ENCODE peak calls at places on chromosomes 1 and 21, in five cellular contexts. P is CD4-positive, alpha-beta T cell; L is cardiac fibroblast; M is dorsolateral prefrontal cortex; O is endothelial cell. R is an unnamed sample.

GRCh38 chr1:41862411-41863221 is 56.1 kb downstream of the HIVEP3 start:
- DNase-seq in P (no peak), L (peak), M (peak), O (no peak), R (no peak)

GRCh38 chr1:31164291-31164690 is 75.4 kb downstream of the NKAIN1 start:
- DNase-seq in P (no peak), L (no peak), M (no peak), O (no peak), R (no peak)

GRCh38 chr1:76294470-76295194 is 220.1 kb downstream of the ST6GALNAC3 start:
- DNase-seq in P (no peak), L (no peak), M (no peak), O (no peak), R (no peak)

GRCh38 chr1:42311897-42312296 is 23.1 kb downstream of the FOXJ3 start:
- DNase-seq in P (no peak), L (no peak), M (no peak), O (no peak), R (no peak)

GRCh38 chr1:186386725-186387383 is 11.2 kb downstream of the ODR4 start:
- DNase-seq in P (no peak), L (no peak), M (no peak), O (no peak), R (no peak)

GRCh38 chr1:207020016-207020708 is 12.4 kb downstream of the C1orf116 start:
- DNase-seq in P (no peak), L (no peak), M (no peak), O (no peak), R (no peak)

GRCh38 chr1:158035976-158036583 is 42.6 kb downstream of the KIRREL1 start:
- DNase-seq in P (no peak), L (peak), M (no peak), O (no peak), R (no peak)

GRCh38 chr1:50452700-50453099 is 29.5 kb upstream of the DMRTA2 start:
- DNase-seq in P (no peak), L (no peak), M (no peak), O (no peak), R (no peak)

GRCh38 chr1:226643167-226643566 is 94.6 kb downstream of the STUM start:
- DNase-seq in P (peak), L (peak), M (no peak), O (no peak), R (no peak)

GRCh38 chr1:91755176-91755575 is 130.8 kb downstream of the TGFBR3 start:
- DNase-seq in P (no peak), L (peak), M (no peak), O (no peak), R (no peak)

GRCh38 chr1:58900401-58900800 is 116.6 kb upstream of the JUN start:
- DNase-seq in P (no peak), L (no peak), M (no peak), O (no peak), R (peak)

GRCh38 chr1:169024800-169025253 is 81.7 kb upstream of the ATP1B1 start:
- DNase-seq in P (no peak), L (no peak), M (no peak), O (no peak), R (no peak)

GRCh38 chr1:226674892-226675719 is 64.0 kb downstream of the ITPKB start:
- DNase-seq in P (peak), L (no peak), M (no peak), O (no peak), R (no peak)

GRCh38 chr1:10631121-10631810 is 156.5 kb downstream of the PEX14 start:
- DNase-seq in P (no peak), L (no peak), M (no peak), O (no peak), R (no peak)

GRCh38 chr1:10628685-10629084 is 153.9 kb downstream of the PEX14 start:
- DNase-seq in P (no peak), L (peak), M (no peak), O (no peak), R (no peak)

GRCh38 chr1:10629091-10629815 is 154.5 kb downstream of the PEX14 start:
- DNase-seq in P (no peak), L (no peak), M (no peak), O (no peak), R (no peak)

GRCh38 chr1:10630661-10631120 is 155.9 kb downstream of the PEX14 start:
- DNase-seq in P (no peak), L (no peak), M (no peak), O (no peak), R (no peak)

DNA sequence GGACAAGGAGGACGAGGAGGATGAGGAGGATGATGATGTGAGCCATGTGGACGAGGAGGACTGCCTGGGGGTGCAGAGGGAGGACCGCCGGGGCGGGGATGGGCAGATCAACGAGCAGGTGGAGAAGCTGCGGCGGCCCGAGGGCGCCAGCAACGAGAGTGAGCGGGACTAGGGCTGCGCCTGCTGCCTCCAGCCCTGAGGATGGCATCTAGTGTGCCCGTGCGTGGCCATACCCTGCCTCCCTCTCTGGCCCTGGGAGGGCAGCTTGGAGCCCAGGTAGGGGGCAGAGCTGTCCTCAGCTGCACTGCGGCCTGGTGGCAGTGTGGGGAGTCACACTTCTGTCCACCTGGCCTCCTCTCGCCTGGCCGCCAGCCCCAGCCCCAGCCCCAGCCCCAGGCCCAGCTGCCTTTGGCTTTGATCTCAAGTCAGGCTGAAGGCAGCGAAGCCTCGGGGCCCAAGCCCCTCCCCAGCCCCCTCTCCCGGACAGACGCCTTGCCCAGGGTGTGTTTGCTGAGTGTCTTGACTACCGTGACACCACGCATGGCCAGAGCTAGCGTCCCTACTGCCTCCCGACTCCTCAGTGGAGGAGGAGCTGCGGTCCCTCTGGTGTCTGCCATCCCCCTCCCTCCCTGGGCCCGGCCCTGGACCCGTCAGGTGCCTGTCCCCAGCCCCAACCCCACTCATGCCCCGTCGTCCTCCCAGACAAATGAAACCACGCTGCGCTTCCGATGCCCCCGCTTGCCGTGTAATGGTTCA is 155.2 kb downstream of the PEX14 start:
- DNase-seq in P (no peak), L (no peak), M (no peak), O (no peak), R (no peak)
- TF ChIP-seq CTCF in P (no peak), L (no peak), M (no peak), O (no peak), R (no peak)

GRCh38 chr1:116360435-116361173 is 12.4 kb upstream of the ATP1A1 start:
- DNase-seq in P (no peak), L (peak), M (no peak), O (no peak), R (no peak)
- TF ChIP-seq CTCF in P (peak), L (peak), M (peak), O (no peak), R (peak)

GRCh38 chr1:203199002-203199401 is 12.5 kb upstream of the CHI3L1 start:
- DNase-seq in P (no peak), L (no peak), M (no peak), O (no peak), R (no peak)

GRCh38 chr1:203200059-203200553 is 13.6 kb upstream of the CHI3L1 start:
- DNase-seq in P (no peak), L (peak), M (no peak), O (no peak), R (no peak)

GRCh38 chr1:203199481-203200058 is 13.1 kb upstream of the CHI3L1 start:
- DNase-seq in P (no peak), L (no peak), M (no peak), O (no peak), R (no peak)

GRCh38 chr1:203197625-203198024 is 11.1 kb upstream of the CHI3L1 start:
- DNase-seq in P (no peak), L (peak), M (no peak), O (no peak), R (no peak)

GRCh38 chr1:203196371-203196770 is 9.9 kb upstream of the CHI3L1 start:
- DNase-seq in P (no peak), L (no peak), M (no peak), O (no peak), R (no peak)
- TF ChIP-seq CTCF in P (no peak), L (peak), M (no peak), O (no peak), R (no peak)

GRCh38 chr1:20266141-20266540 is 24.5 kb upstream of the VWA5B1 start:
- DNase-seq in P (no peak), L (peak), M (no peak), O (no peak), R (no peak)

GRCh38 chr1:20266642-20267041 is 24.0 kb upstream of the VWA5B1 start:
- DNase-seq in P (no peak), L (no peak), M (no peak), O (no peak), R (no peak)

GRCh38 chr1:20276428-20276827 is 14.2 kb upstream of the VWA5B1 start:
- DNase-seq in P (no peak), L (no peak), M (no peak), O (no peak), R (no peak)

GRCh38 chr1:20271498-20272400 is 18.9 kb upstream of the VWA5B1 start:
- DNase-seq in P (no peak), L (peak), M (no peak), O (no peak), R (no peak)
- TF ChIP-seq CTCF in P (no peak), L (no peak), M (no peak), O (no peak), R (no peak)

GRCh38 chr21:33374080-33374873 is 28.9 kb upstream of the IFNGR2 start:
- DNase-seq in P (peak), L (peak), M (no peak), O (peak), R (no peak)

GRCh38 chr21:33377221-33377620 is 26.0 kb upstream of the IFNGR2 start:
- DNase-seq in P (no peak), L (no peak), M (no peak), O (no peak), R (no peak)

GRCh38 chr21:33380483-33380998 is 22.7 kb upstream of the IFNGR2 start:
- DNase-seq in P (peak), L (peak), M (peak), O (no peak), R (peak)

GRCh38 chr21:33374874-33375644 is 28.2 kb upstream of the IFNGR2 start:
- DNase-seq in P (no peak), L (no peak), M (no peak), O (no peak), R (no peak)

GRCh38 chr21:33378081-33378480 is 25.1 kb upstream of the IFNGR2 start:
- DNase-seq in P (no peak), L (no peak), M (no peak), O (no peak), R (no peak)
- TF ChIP-seq CTCF in P (no peak), L (no peak), M (no peak), O (no peak), R (no peak)

GRCh38 chr1:55065649-55066048 is 26.3 kb downstream of the PCSK9 start:
- DNase-seq in P (no peak), L (no peak), M (no peak), O (no peak), R (no peak)

GRCh38 chr1:55062801-55063561 is 23.6 kb downstream of the PCSK9 start:
- DNase-seq in P (no peak), L (no peak), M (no peak), O (no peak), R (peak)

GRCh38 chr1:55063562-55063942 is 24.2 kb downstream of the PCSK9 start:
- DNase-seq in P (no peak), L (no peak), M (no peak), O (no peak), R (no peak)

GRCh38 chr1:55064861-55065263 is 25.5 kb downstream of the PCSK9 start:
- DNase-seq in P (no peak), L (peak), M (no peak), O (no peak), R (no peak)

DNA sequence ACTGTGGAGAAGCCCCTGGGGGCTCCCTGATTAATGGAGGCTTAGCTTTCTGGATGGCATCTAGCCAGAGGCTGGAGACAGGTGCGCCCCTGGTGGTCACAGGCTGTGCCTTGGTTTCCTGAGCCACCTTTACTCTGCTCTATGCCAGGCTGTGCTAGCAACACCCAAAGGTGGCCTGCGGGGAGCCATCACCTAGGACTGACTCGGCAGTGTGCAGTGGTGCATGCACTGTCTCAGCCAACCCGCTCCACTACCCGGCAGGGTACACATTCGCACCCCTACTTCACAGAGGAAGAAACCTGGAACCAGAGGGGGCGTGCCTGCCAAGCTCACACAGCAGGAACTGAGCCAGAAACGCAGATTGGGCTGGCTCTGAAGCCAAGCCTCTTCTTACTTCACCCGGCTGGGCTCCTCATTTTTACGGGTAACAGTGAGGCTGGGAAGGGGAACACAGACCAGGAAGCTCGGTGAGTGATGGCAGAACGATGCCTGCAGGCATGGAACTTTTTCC is 24.8 kb downstream of the PCSK9 start:
- DNase-seq in P (no peak), L (peak), M (no peak), O (no peak), R (peak)
- TF ChIP-seq CTCF in P (no peak), L (peak), M (no peak), O (peak), R (no peak)

DNA sequence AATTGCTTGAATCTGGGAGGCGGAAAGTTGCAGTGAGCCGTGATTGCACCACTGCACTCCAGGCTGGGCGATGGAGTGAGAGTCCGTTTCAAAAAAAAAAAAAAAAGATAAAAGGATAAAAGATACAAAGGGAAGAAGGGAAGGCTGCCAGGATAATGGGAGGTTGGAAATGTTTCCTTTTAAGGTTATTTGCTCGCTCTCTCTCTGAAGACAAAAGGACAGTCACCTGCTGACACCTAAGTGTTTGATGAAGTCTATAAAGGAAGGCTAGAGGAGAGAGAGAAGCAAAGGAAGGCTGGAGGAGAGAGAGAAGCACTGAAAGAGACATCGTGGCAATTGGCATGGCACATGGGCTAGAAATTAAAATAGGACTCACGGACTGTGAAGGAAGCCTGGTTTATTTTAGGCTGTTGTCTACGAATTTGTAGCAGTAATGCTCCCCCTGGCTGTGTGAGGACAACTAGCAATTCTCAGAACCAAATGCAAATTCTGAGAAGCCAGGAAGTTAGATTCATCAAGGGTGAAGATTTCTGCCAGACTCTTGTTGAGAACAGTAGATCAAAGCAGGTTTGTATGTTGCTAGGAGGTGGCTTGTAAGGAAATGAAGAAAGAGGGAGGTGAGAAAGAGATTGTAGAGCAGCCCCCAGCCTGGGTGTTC is 154.2 kb downstream of the ZP4 start:
- DNase-seq in P (no peak), L (no peak), M (no peak), O (no peak), R (no peak)
- TF ChIP-seq CTCF in P (no peak), L (no peak), M (peak), O (no peak), R (no peak)

R was measured in osteocyte.